ENCODE peak calls at places on chromosomes 12 and 14, in six cellular contexts. F is GM10248; H is midbrain; X is GM12891; W is activated CD8-positive, alpha-beta memory T cell treated with anti-CD3 and anti-CD28 coated beads, Interleukin-2, amount 50 U/mL, for 4 hours; Q is AG10803. N is an unnamed sample.

GRCh38 chr12:109686523-109686922 is 27.1 kb upstream of the FAM222A start:
- DNase-seq in F (no peak), H (no peak), X (no peak), W (no peak), Q (no peak), N (no peak)

GRCh38 chr14:60819575-60819974 is 85.0 kb downstream of the MNAT1 start:
- DNase-seq in F (no peak), H (no peak), X (no peak), W (no peak), Q (no peak), N (no peak)

GRCh38 chr14:74627071-74627470 is 15.0 kb upstream of the LTBP2 start:
- DNase-seq in F (no peak), H (no peak), X (no peak), W (no peak), Q (no peak), N (no peak)

GRCh38 chr14:64787619-64788018 is 83.4 kb downstream of the PLEKHG3 start:
- DNase-seq in F (no peak), H (no peak), X (no peak), W (no peak), Q (no peak), N (no peak)

GRCh38 chr12:77031745-77032144 is 33.6 kb downstream of the E2F7 start:
- DNase-seq in F (no peak), H (no peak), X (no peak), W (no peak), Q (peak), N (no peak)

GRCh38 chr12:57576613-57577160 is 14.3 kb upstream of the PIP4K2C start:
- DNase-seq in F (no peak), H (no peak), X (no peak), W (no peak), Q (no peak), N (no peak)

GRCh38 chr12:94183702-94184379 is 35.5 kb downstream of the PLXNC1 start:
- DNase-seq in F (no peak), H (no peak), X (no peak), W (no peak), Q (no peak), N (no peak)

GRCh38 chr12:30816742-30817465 is 62.2 kb upstream of the CAPRIN2 start:
- DNase-seq in F (no peak), H (no peak), X (no peak), W (no peak), Q (no peak), N (no peak)

GRCh38 chr12:122989874-122990400 is 9.5 kb downstream of the ARL6IP4 start:
- DNase-seq in F (no peak), H (no peak), X (no peak), W (no peak), Q (no peak), N (no peak)

GRCh38 chr12:97912943-97913342 is 450.3 kb downstream of the RMST start:
- DNase-seq in F (no peak), H (no peak), X (no peak), W (no peak), Q (peak), N (no peak)

GRCh38 chr14:93954900-93955891 is 21.2 kb downstream of the ASB2 start:
- DNase-seq in F (peak), H (no peak), X (peak), W (no peak), Q (no peak), N (peak)

GRCh38 chr12:40224439-40225291 is at the start of gene LRRK2:
- DNase-seq in F (peak), H (peak), X (no peak), W (peak), Q (peak), N (peak)

GRCh38 chr12:109111775-109112491 is 4.5 kb upstream of the ACACB start:
- DNase-seq in F (peak), H (peak), X (no peak), W (peak), Q (peak), N (peak)

GRCh38 chr12:73083736-73084135 is 811.6 kb downstream of the TRHDE start:
- DNase-seq in F (no peak), H (no peak), X (no peak), W (no peak), Q (no peak), N (no peak)

GRCh38 chr12:43347026-43347425 is 205.0 kb downstream of the ADAMTS20 start:
- DNase-seq in F (no peak), H (no peak), X (no peak), W (no peak), Q (no peak), N (no peak)

GRCh38 chr14:63438065-63438757 is 105.0 kb downstream of the PPP2R5E start:
- DNase-seq in F (no peak), H (peak), X (no peak), W (peak), Q (peak), N (peak)

GRCh38 chr12:127515941-127516340 is 751.0 kb upstream of the TMEM132C start:
- DNase-seq in F (no peak), H (no peak), X (no peak), W (no peak), Q (peak), N (no peak)

GRCh38 chr12:4293942-4294505 is 20.5 kb downstream of the CCND2 start:
- DNase-seq in F (no peak), H (no peak), X (no peak), W (no peak), Q (no peak), N (no peak)

GRCh38 chr14:23115492-23115850 is 3.6 kb downstream of the CEBPE start:
- DNase-seq in F (no peak), H (no peak), X (no peak), W (no peak), Q (no peak), N (no peak)

GRCh38 chr12:123149828-123150272 is 1.0 kb downstream of the PITPNM2 start:
- DNase-seq in F (no peak), H (no peak), X (no peak), W (no peak), Q (no peak), N (no peak)

GRCh38 chr12:80186727-80187217 is 87.4 kb downstream of the OTOGL start:
- DNase-seq in F (peak), H (peak), X (no peak), W (no peak), Q (peak), N (no peak)

GRCh38 chr14:53126705-53127104 is 26.4 kb downstream of the DDHD1 start:
- DNase-seq in F (no peak), H (no peak), X (no peak), W (no peak), Q (no peak), N (no peak)

GRCh38 chr12:101168000-101168399 is 42.0 kb downstream of the SLC5A8 start:
- DNase-seq in F (no peak), H (no peak), X (no peak), W (no peak), Q (no peak), N (no peak)

GRCh38 chr12:121299662-121300061 is 3.2 kb upstream of the CAMKK2 start:
- DNase-seq in F (no peak), H (no peak), X (no peak), W (no peak), Q (no peak), N (no peak)

GRCh38 chr12:2667716-2668440 is 126.9 kb upstream of the FKBP4 start:
- DNase-seq in F (no peak), H (no peak), X (no peak), W (no peak), Q (no peak), N (no peak)

GRCh38 chr12:127785535-127785934 is 481.4 kb upstream of the TMEM132C start:
- DNase-seq in F (no peak), H (no peak), X (no peak), W (no peak), Q (peak), N (no peak)

GRCh38 chr12:29155079-29155478 is 6.0 kb downstream of the FAR2 start:
- DNase-seq in F (no peak), H (no peak), X (no peak), W (no peak), Q (no peak), N (no peak)

GRCh38 chr14:75972729-75973480 is 8.9 kb downstream of the TGFB3 start:
- DNase-seq in F (no peak), H (no peak), X (no peak), W (no peak), Q (no peak), N (no peak)

GRCh38 chr12:100020370-100020769 is 35.6 kb upstream of the ANKS1B start:
- DNase-seq in F (no peak), H (no peak), X (no peak), W (no peak), Q (no peak), N (no peak)

GRCh38 chr14:23478109-23478698 is 8.7 kb downstream of the NGDN start:
- DNase-seq in F (peak), H (peak), X (no peak), W (peak), Q (peak), N (peak)

GRCh38 chr12:124715121-124715990 is 147.9 kb upstream of the NCOR2 start:
- DNase-seq in F (no peak), H (no peak), X (no peak), W (no peak), Q (peak), N (no peak)

GRCh38 chr14:103597623-103598372 is 31.2 kb upstream of the KLC1 start:
- DNase-seq in F (no peak), H (no peak), X (no peak), W (no peak), Q (peak), N (no peak)

GRCh38 chr12:124326104-124326503 is 31.2 kb downstream of the RFLNA start:
- DNase-seq in F (no peak), H (no peak), X (no peak), W (no peak), Q (no peak), N (no peak)

GRCh38 chr12:104165801-104166200 is 27.8 kb upstream of the NFYB start:
- DNase-seq in F (no peak), H (no peak), X (no peak), W (no peak), Q (no peak), N (no peak)

GRCh38 chr14:65156568-65157366 is 54.5 kb upstream of the MAX start:
- DNase-seq in F (peak), H (no peak), X (no peak), W (no peak), Q (peak), N (no peak)

GRCh38 chr12:32083489-32083888 is 23.2 kb upstream of the BICD1 start:
- DNase-seq in F (no peak), H (no peak), X (no peak), W (no peak), Q (peak), N (no peak)

GRCh38 chr14:94011795-94012194 is 14.3 kb upstream of the OTUB2 start:
- DNase-seq in F (no peak), H (no peak), X (no peak), W (no peak), Q (peak), N (no peak)

GRCh38 chr12:119051474-119051873 is 70.1 kb downstream of the SRRM4 start:
- DNase-seq in F (no peak), H (no peak), X (no peak), W (no peak), Q (no peak), N (no peak)

N was measured in activated naive CD8-positive, alpha-beta T cell treated with anti-CD3 and anti-CD28 coated beads, Interleukin-2, amount 10 ng/mL, durations not matched to agents 7 days and 5 days.